ENCODE peak calls at places on chromosomes 7 and 10, in seven cellular contexts. A is H1, E is HCT116, J is GM12878, D is K562, T is SK-N-SH, K is HepG2. Z is an unnamed sample.

GRCh38 chr7:123674399-123675091 is 18.9 kb downstream of the LMOD2 start:
- DNase-seq in A (no peak), K (no peak), J (no peak), E (no peak), T (no peak), D (no peak), Z (no peak)

GRCh38 chr10:31745612-31746376 is 182.8 kb downstream of the ARHGAP12 start:
- DNase-seq in A (no peak), J (no peak), D (no peak), E (peak; percentile 48), K (peak; percentile 10), T (no peak), Z (no peak)

GRCh38 chr10:5828725-5829124 is 15.5 kb upstream of the GDI2 start:
- DNase-seq in D (no peak), E (no peak), T (no peak), A (no peak), J (no peak), K (no peak), Z (no peak)

GRCh38 chr10:84783386-84783785 is 455.0 kb downstream of the CCSER2 start:
- DNase-seq in T (peak; percentile 64), J (no peak), D (peak; percentile 19), A (no peak), K (peak; percentile 17), E (peak; percentile 12), Z (peak; percentile 73)

GRCh38 chr10:19845963-19846362 is 29.7 kb downstream of the PLXDC2 start:
- DNase-seq in K (no peak), A (no peak), E (no peak), D (no peak), T (no peak), J (no peak), Z (no peak)

GRCh38 chr10:127151981-127152699 is 44.3 kb downstream of the INSYN2A start:
- DNase-seq in J (no peak), T (no peak), E (no peak), K (peak; percentile 24), D (no peak), A (no peak), Z (no peak)

GRCh38 chr10:125232841-125233240 is 72.5 kb upstream of the CTBP2 start:
- DNase-seq in K (no peak), E (no peak), A (no peak), D (no peak), J (no peak), T (no peak), Z (no peak)

GRCh38 chr10:115826391-115826790 is 446.6 kb downstream of the GFRA1 start:
- DNase-seq in J (no peak), A (no peak), E (no peak), D (no peak), K (no peak), T (no peak), Z (no peak)

GRCh38 chr10:70920519-70920918 is 32.2 kb upstream of the PCBD1 start:
- DNase-seq in E (no peak), D (no peak), T (no peak), A (no peak), K (no peak), J (no peak), Z (peak; percentile 91)

GRCh38 chr7:151784843-151785680 is 91.9 kb downstream of the PRKAG2 start:
- DNase-seq in K (no peak), J (no peak), A (no peak), T (no peak), E (no peak), D (no peak), Z (no peak)

GRCh38 chr7:33964417-33965115 is 59.2 kb downstream of the BMPER start:
- DNase-seq in T (no peak), K (no peak), A (no peak), J (no peak), D (no peak), E (no peak), Z (no peak)

GRCh38 chr10:69452676-69453415 is 1.6 kb downstream of the TSPAN15 start:
- DNase-seq in K (no peak), D (no peak), T (no peak), A (no peak), E (no peak), J (no peak), Z (no peak)

GRCh38 chr7:48387916-48388315 is 216.7 kb downstream of the ABCA13 start:
- DNase-seq in D (no peak), E (no peak), T (no peak), A (no peak), J (no peak), K (no peak), Z (no peak)

GRCh38 chr7:48384180-48384752 is 213.0 kb downstream of the ABCA13 start:
- DNase-seq in J (no peak), K (no peak), E (no peak), T (no peak), D (no peak), A (no peak), Z (no peak)

GRCh38 chr7:48388922-48389321 is 217.7 kb downstream of the ABCA13 start:
- DNase-seq in T (no peak), E (no peak), A (no peak), J (no peak), D (no peak), K (no peak), Z (no peak)

GRCh38 chr7:48390381-48391327 is 219.4 kb downstream of the ABCA13 start:
- DNase-seq in A (no peak), K (no peak), T (no peak), E (no peak), D (no peak), J (no peak), Z (no peak)

GRCh38 chr7:48389977-48390376 is 218.7 kb downstream of the ABCA13 start:
- DNase-seq in T (no peak), J (no peak), A (no peak), K (no peak), E (no peak), D (no peak), Z (peak; percentile 23)
- TF ChIP-seq JUND in T (no peak), J (no peak), A (no peak), K (no peak), E (no peak), D (no peak), Z (no peak)

DNA sequence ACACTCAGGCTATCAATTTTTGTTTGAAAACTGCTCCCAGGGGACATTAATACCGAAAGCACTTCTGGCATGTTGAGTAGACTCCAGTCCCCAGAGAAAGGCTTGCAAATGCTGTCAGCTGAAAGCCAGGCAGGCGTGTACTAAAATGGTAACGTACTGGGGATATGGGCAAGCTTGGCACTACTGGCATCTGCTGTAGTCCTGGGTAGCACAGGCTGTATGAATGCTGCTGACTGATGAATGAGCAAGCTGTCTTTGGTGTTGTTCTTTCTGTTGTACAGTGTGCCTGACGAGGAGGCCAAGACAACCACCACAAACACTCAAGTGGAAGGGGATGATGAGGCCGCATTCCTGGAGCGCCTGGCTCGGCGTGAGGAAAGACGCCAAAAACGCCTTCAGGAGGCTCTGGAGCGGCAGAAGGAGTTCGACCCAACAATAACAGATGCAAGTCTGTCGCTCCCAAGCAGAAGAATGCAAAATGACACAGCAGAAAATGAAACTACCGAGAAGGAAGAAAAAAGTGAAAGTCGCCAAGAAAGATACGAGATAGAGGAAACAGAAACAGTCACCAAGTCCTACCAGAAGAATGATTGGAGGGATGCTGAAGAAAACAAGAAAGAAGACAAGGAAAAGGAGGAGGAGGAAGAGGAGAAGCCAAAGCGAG is 53.5 kb upstream of the AGBL3 start:
- DNase-seq in K (no peak), T (no peak), E (no peak), D (peak; percentile 22), J (peak; percentile 23), A (no peak), Z (no peak)
- TF ChIP-seq JUND in K (no peak), T (no peak), E (no peak), D (no peak), J (no peak), A (no peak), Z (no peak)

GRCh38 chr7:90461216-90461615 is 8.2 kb upstream of the PTTG1IP2 start:
- DNase-seq in J (no peak), A (no peak), E (no peak), K (no peak), T (no peak), D (no peak), Z (no peak)
- TF ChIP-seq JUND in J (no peak), A (no peak), E (no peak), K (no peak), T (no peak), D (no peak), Z (no peak)

DNA sequence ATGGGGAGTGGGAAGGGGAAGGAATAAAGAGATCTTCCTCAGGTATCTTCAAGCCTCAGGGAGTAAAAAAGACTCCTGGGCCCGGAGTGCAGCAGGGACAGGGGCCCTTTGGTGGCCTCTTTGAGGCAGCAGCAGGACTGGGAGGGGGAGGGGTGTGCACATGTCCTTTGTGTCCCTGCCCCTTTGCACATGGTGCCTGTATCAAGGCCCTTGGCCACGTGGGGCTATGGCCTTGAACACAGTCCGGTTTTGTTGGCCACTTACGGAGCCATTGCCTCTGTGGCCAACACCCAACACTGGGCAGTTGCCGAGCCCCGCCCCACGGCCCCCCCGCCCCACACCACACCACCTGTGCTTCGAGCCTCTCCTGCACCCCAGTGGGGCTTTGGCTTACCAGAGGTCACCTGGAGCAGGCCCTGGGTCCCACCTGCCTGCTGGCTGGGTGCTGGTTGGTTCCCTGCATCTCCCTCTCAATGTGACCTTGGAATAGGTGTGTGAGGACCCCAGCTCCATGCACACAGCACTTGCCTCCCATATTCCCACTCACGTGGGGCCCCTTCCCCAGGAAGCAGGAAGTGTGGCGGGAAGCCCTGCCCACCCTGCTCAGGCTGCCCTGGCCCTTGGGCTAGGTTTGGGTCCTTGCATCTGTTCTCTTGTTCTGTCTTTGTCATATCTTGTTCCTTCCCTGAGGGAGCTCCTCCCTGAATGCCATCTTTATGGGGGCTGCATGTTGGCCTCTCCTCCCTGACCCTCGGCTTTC is 5.3 kb downstream of the SAP25 start:
- DNase-seq in E (no peak), A (no peak), T (peak; percentile 38), J (no peak), K (peak; percentile 93), D (no peak), Z (no peak)
- TF ChIP-seq JUND in E (no peak), A (no peak), T (no peak), J (no peak), K (no peak), D (no peak), Z (no peak)

GRCh38 chr7:35331730-35332678 is 78.1 kb upstream of the TBX20 start:
- DNase-seq in D (peak; percentile 11), K (no peak), J (no peak), A (no peak), T (no peak), E (no peak), Z (no peak)

GRCh38 chr7:35336444-35336843 is 82.5 kb upstream of the TBX20 start:
- DNase-seq in A (no peak), T (peak; percentile 38), J (no peak), E (no peak), D (no peak), K (no peak), Z (no peak)

GRCh38 chr7:35339811-35340210 is 85.9 kb upstream of the TBX20 start:
- DNase-seq in D (peak; percentile 29), K (no peak), A (no peak), T (no peak), J (no peak), E (no peak), Z (no peak)

GRCh38 chr7:35333265-35333664 is 79.4 kb upstream of the TBX20 start:
- DNase-seq in E (no peak), J (no peak), K (no peak), A (no peak), D (no peak), T (no peak), Z (no peak)

DNA sequence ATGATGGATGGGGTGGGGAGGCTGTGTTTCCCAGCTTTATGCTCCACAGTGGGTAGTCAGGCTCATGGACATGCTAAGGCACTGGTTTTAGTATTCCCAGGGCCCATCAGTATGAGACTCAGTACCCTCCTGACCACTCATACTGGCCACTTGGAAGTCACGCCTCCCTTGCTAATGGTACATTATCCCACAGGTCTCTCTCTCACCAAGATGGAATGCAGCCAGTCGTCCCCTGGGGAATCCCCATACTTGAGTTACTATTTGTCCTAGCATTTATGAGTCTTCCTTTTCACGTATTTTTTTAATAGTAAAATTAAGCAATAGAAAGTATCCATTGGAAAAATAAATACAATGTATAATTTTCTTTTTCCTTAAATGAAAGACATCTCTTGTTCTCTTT is 80.6 kb upstream of the TBX20 start:
- DNase-seq in K (no peak), T (no peak), J (no peak), E (no peak), D (no peak), A (no peak), Z (no peak)
- TF ChIP-seq JUND in K (no peak), T (no peak), J (no peak), E (no peak), D (no peak), A (no peak), Z (no peak)